ENCODE peak calls at places on chromosomes 3 and 15, in ten cellular contexts. G is naive thymus-derived CD4-positive, alpha-beta T cell; E is lower lobe of right lung; Q is H1; V is HepG2; S is CD4-positive, alpha-beta T cell; W is Panc1; Y is Peyer's patch; X is ascending aorta; O is mesenchymal stem cell. T is an unnamed sample.

GRCh38 chr15:43408789-43409188 is 37.9 kb downstream of the TUBGCP4 start:
- DNase-seq in G (no peak), E (no peak), Q (no peak), V (no peak), S (no peak), W (no peak), Y (no peak), X (no peak), O (no peak), T (no peak)

GRCh38 chr15:75403892-75404291 is 35.5 kb upstream of the MAN2C1 start:
- DNase-seq in G (no peak), E (no peak), Q (no peak), V (no peak), S (no peak), W (no peak), Y (no peak), X (no peak), O (no peak), T (no peak)

GRCh38 chr3:197242784-197243432 is 55.5 kb downstream of the DLG1 start:
- DNase-seq in G (no peak), E (no peak), Q (no peak), V (no peak), S (no peak), W (no peak), Y (no peak), X (no peak), O (no peak), T (no peak)

GRCh38 chr3:13288732-13289718 is 131.1 kb downstream of the NUP210 start:
- DNase-seq in G (no peak), E (peak), Q (no peak), V (no peak), S (no peak), W (no peak), Y (peak), X (no peak), O (peak), T (no peak)

GRCh38 chr3:73653877-73654276 is 29.1 kb upstream of the PDZRN3 start:
- DNase-seq in G (no peak), E (no peak), Q (no peak), V (no peak), S (no peak), W (no peak), Y (no peak), X (no peak), O (peak), T (no peak)

GRCh38 chr3:3101660-3102458 is 8.3 kb downstream of the IL5RA start:
- DNase-seq in G (no peak), E (no peak), Q (no peak), V (no peak), S (no peak), W (no peak), Y (no peak), X (no peak), O (no peak), T (no peak)

GRCh38 chr15:99305761-99306505 is 54.7 kb downstream of the LRRC28 start:
- DNase-seq in G (no peak), E (peak), Q (no peak), V (peak), S (no peak), W (no peak), Y (no peak), X (peak), O (peak), T (peak)

GRCh38 chr3:152458023-152458724 is 189.4 kb downstream of the MBNL1 start:
- DNase-seq in G (no peak), E (no peak), Q (no peak), V (no peak), S (no peak), W (no peak), Y (no peak), X (no peak), O (no peak), T (no peak)

GRCh38 chr3:141875893-141876380 is 506 bp upstream of the ATP1B3 start:
- DNase-seq in G (no peak), E (peak), Q (peak), V (no peak), S (peak), W (peak), Y (peak), X (peak), O (peak), T (peak)

GRCh38 chr3:127694467-127695215 is 21.9 kb downstream of the ABTB1 start:
- DNase-seq in G (no peak), E (peak), Q (no peak), V (peak), S (peak), W (no peak), Y (no peak), X (no peak), O (no peak), T (peak)

GRCh38 chr3:161821591-161821990 is 325.0 kb downstream of the OTOL1 start:
- DNase-seq in G (no peak), E (no peak), Q (no peak), V (no peak), S (no peak), W (no peak), Y (no peak), X (no peak), O (no peak), T (peak)

GRCh38 chr15:45378913-45379262 is 544 bp upstream of the GATM start:
- DNase-seq in G (no peak), E (no peak), Q (no peak), V (no peak), S (no peak), W (no peak), Y (no peak), X (no peak), O (no peak), T (peak)

GRCh38 chr15:97992831-97993230 is 32.3 kb downstream of the ARRDC4 start:
- DNase-seq in G (no peak), E (no peak), Q (no peak), V (no peak), S (no peak), W (no peak), Y (no peak), X (no peak), O (no peak), T (no peak)

GRCh38 chr3:195752538-195753331 is 32.0 kb downstream of the MUC20 start:
- DNase-seq in G (no peak), E (peak), Q (no peak), V (no peak), S (no peak), W (no peak), Y (no peak), X (no peak), O (no peak), T (no peak)

GRCh38 chr15:79653533-79653932 is 221.4 kb downstream of the MINAR1 start:
- DNase-seq in G (no peak), E (no peak), Q (no peak), V (no peak), S (no peak), W (no peak), Y (no peak), X (no peak), O (no peak), T (no peak)

GRCh38 chr3:134322286-134322685 is 52.0 kb downstream of the AMOTL2 start:
- DNase-seq in G (no peak), E (no peak), Q (no peak), V (no peak), S (no peak), W (no peak), Y (no peak), X (no peak), O (no peak), T (no peak)

GRCh38 chr3:111548060-111548459 is 6.1 kb downstream of the CD96 start:
- DNase-seq in G (no peak), E (no peak), Q (no peak), V (no peak), S (no peak), W (no peak), Y (no peak), X (no peak), O (peak), T (no peak)

GRCh38 chr3:133548090-133548489 is 25.4 kb upstream of the CDV3 start:
- DNase-seq in G (no peak), E (no peak), Q (no peak), V (no peak), S (no peak), W (no peak), Y (no peak), X (peak), O (no peak), T (no peak)

GRCh38 chr3:184765730-184766074 is 46.3 kb upstream of the VPS8 start:
- DNase-seq in G (no peak), E (no peak), Q (no peak), V (no peak), S (no peak), W (no peak), Y (no peak), X (no peak), O (no peak), T (no peak)

GRCh38 chr15:83692820-83693581 is 39.1 kb downstream of the ADAMTSL3 start:
- DNase-seq in G (no peak), E (no peak), Q (no peak), V (no peak), S (no peak), W (no peak), Y (no peak), X (no peak), O (peak), T (no peak)

GRCh38 chr15:75542386-75542797 is 36.7 kb downstream of the PTPN9 start:
- DNase-seq in G (no peak), E (no peak), Q (no peak), V (no peak), S (no peak), W (no peak), Y (no peak), X (no peak), O (peak), T (no peak)

GRCh38 chr15:67179411-67179995 is 75.0 kb downstream of the AAGAB start:
- DNase-seq in G (no peak), E (no peak), Q (no peak), V (no peak), S (no peak), W (no peak), Y (no peak), X (no peak), O (no peak), T (no peak)

GRCh38 chr3:138254199-138254598 is 67.1 kb downstream of the ARMC8 start:
- DNase-seq in G (no peak), E (no peak), Q (no peak), V (no peak), S (no peak), W (no peak), Y (no peak), X (no peak), O (no peak), T (no peak)

GRCh38 chr3:194572131-194572789 is 61.0 kb downstream of the TMEM44 start:
- DNase-seq in G (no peak), E (no peak), Q (no peak), V (peak), S (no peak), W (no peak), Y (peak), X (peak), O (peak), T (peak)

GRCh38 chr3:151217208-151217607 is 14.2 kb upstream of the GPR171 start:
- DNase-seq in G (no peak), E (no peak), Q (no peak), V (no peak), S (no peak), W (no peak), Y (no peak), X (no peak), O (no peak), T (no peak)

GRCh38 chr3:134768116-134768515 is 26.9 kb upstream of the EPHB1 start:
- DNase-seq in G (no peak), E (no peak), Q (no peak), V (no peak), S (no peak), W (no peak), Y (no peak), X (no peak), O (no peak), T (no peak)

GRCh38 chr3:16936233-16936632 is 51.5 kb downstream of the PLCL2 start:
- DNase-seq in G (no peak), E (no peak), Q (no peak), V (no peak), S (no peak), W (no peak), Y (no peak), X (no peak), O (no peak), T (no peak)

GRCh38 chr3:127037423-127037841 is 54.5 kb downstream of the PLXNA1 start:
- DNase-seq in G (no peak), E (peak), Q (no peak), V (no peak), S (no peak), W (no peak), Y (peak), X (no peak), O (no peak), T (no peak)

GRCh38 chr3:175432338-175433025 is 573.3 kb downstream of the NAALADL2 start:
- DNase-seq in G (no peak), E (no peak), Q (no peak), V (no peak), S (no peak), W (no peak), Y (no peak), X (no peak), O (peak), T (no peak)

GRCh38 chr3:179671709-179672337 is 19.0 kb downstream of the USP13 start:
- DNase-seq in G (no peak), E (no peak), Q (no peak), V (peak), S (no peak), W (no peak), Y (no peak), X (no peak), O (peak), T (no peak)

GRCh38 chr15:61511089-61511488 is 282.0 kb upstream of the RORA start:
- DNase-seq in G (no peak), E (no peak), Q (no peak), V (no peak), S (no peak), W (no peak), Y (no peak), X (no peak), O (no peak), T (no peak)

GRCh38 chr15:77226652-77227051 is 155.7 kb upstream of the TSPAN3 start:
- DNase-seq in G (no peak), E (no peak), Q (no peak), V (peak), S (no peak), W (no peak), Y (no peak), X (no peak), O (no peak), T (no peak)

GRCh38 chr3:171186817-171187216 is 160.3 kb upstream of the SLC2A2 start:
- DNase-seq in G (no peak), E (no peak), Q (no peak), V (no peak), S (no peak), W (no peak), Y (no peak), X (no peak), O (no peak), T (no peak)

GRCh38 chr3:105865016-105865623 is 3.7 kb downstream of the CBLB start:
- DNase-seq in G (no peak), E (no peak), Q (no peak), V (no peak), S (no peak), W (no peak), Y (no peak), X (no peak), O (no peak), T (no peak)

GRCh38 chr3:33581666-33582065 is 136.4 kb downstream of the CLASP2 start:
- DNase-seq in G (no peak), E (no peak), Q (no peak), V (no peak), S (no peak), W (no peak), Y (no peak), X (no peak), O (no peak), T (no peak)

GRCh38 chr3:169146112-169146665 is 517.3 kb downstream of the MECOM start:
- DNase-seq in G (no peak), E (peak), Q (peak), V (no peak), S (no peak), W (no peak), Y (peak), X (peak), O (peak), T (peak)

GRCh38 chr3:169144271-169144670 is 519.2 kb downstream of the MECOM start:
- DNase-seq in G (no peak), E (no peak), Q (no peak), V (no peak), S (no peak), W (no peak), Y (no peak), X (no peak), O (no peak), T (no peak)

GRCh38 chr3:169145551-169145950 is 518.0 kb downstream of the MECOM start:
- DNase-seq in G (no peak), E (no peak), Q (no peak), V (no peak), S (no peak), W (no peak), Y (no peak), X (no peak), O (peak), T (no peak)

GRCh38 chr3:169144691-169145090 is 518.8 kb downstream of the MECOM start:
- DNase-seq in G (no peak), E (no peak), Q (no peak), V (no peak), S (no peak), W (no peak), Y (no peak), X (no peak), O (no peak), T (no peak)

DNA sequence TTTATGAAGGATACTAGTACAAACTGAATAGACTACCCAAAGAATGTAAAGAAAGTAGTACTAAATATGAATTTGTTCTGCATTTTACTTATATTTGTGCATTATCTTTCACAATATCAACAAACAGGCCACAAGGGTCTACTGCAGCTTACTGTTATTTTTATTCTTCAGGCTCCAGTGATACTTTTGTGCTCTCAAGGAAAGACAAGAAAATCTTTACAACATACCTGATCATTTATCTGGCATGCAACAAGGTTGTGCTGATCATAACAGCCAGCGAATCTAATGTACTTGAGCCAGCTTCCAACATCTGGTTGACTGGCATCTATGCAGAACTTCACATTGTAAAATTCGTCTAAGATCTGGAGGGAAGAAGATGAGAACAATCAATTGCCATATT is 520.0 kb downstream of the MECOM start:
- DNase-seq in G (no peak), E (no peak), Q (no peak), V (no peak), S (no peak), W (no peak), Y (no peak), X (no peak), O (no peak), T (no peak)
- H3K27ac ChIP-seq in G (no peak), E (peak), Q (no peak), V (no peak), S (no peak), W (no peak), Y (no peak), X (no peak), O (no peak), T (no peak)

DNA sequence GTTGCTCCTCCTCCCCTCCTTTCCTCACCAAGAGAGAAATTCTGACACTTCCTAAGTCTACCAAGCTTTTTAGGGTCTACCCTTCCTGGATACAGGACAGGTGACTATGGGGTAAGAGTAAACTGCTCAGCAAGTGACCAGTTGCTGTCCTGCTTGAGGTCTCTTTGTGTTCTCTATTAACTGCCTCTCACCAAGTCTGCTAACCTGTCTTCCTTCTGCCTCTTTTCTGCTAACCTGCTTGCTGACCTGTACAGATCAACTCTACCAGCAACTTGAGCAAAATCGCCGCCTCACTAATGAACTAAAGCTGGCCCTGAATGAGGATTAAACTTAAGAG is 27.0 kb downstream of the TPM1 start:
- DNase-seq in G (no peak), E (no peak), Q (no peak), V (no peak), S (no peak), W (no peak), Y (no peak), X (no peak), O (peak), T (no peak)
- H3K27ac ChIP-seq in G (no peak), E (no peak), Q (no peak), V (no peak), S (no peak), W (no peak), Y (no peak), X (peak), O (peak), T (no peak)

GRCh38 chr15:29589975-29590374 is 232.3 kb downstream of the TJP1 start:
- DNase-seq in G (no peak), E (no peak), Q (no peak), V (no peak), S (no peak), W (no peak), Y (no peak), X (no peak), O (no peak), T (no peak)
- H3K27ac ChIP-seq in G (no peak), E (no peak), Q (no peak), V (no peak), S (no peak), W (no peak), Y (no peak), X (no peak), O (no peak), T (no peak)

GRCh38 chr3:169165196-169166159 is 498.0 kb downstream of the MECOM start:
- DNase-seq in G (no peak), E (no peak), Q (no peak), V (no peak), S (no peak), W (no peak), Y (no peak), X (no peak), O (no peak), T (no peak)

GRCh38 chr3:169161011-169161410 is 502.5 kb downstream of the MECOM start:
- DNase-seq in G (no peak), E (no peak), Q (no peak), V (no peak), S (no peak), W (no peak), Y (no peak), X (no peak), O (no peak), T (no peak)

GRCh38 chr3:169158379-169158778 is 505.1 kb downstream of the MECOM start:
- DNase-seq in G (no peak), E (no peak), Q (no peak), V (no peak), S (no peak), W (no peak), Y (no peak), X (no peak), O (no peak), T (no peak)

DNA sequence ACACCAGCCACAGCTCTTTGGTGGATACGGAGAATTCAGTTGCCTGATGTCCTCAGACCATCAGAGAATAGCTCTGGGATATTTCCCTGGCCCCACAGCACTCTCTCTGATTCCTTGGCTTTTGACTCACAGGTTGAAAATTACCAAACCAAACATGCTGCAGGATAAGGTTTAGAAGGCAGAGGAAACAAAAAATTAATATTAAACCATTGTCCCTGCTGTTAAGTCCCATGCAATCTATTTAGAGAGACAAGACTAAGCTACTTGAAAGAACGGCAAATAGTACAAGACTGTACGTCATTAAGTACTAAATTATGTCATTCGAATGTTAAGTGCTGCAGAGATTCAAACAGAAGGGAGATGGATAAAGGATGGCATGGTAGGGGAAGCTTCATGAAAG is 501.4 kb downstream of the MECOM start:
- DNase-seq in G (no peak), E (no peak), Q (no peak), V (no peak), S (no peak), W (no peak), Y (no peak), X (no peak), O (no peak), T (no peak)
- H3K27ac ChIP-seq in G (no peak), E (no peak), Q (no peak), V (no peak), S (no peak), W (no peak), Y (no peak), X (no peak), O (no peak), T (no peak)

GRCh38 chr3:125062904-125063618 is 7.3 kb upstream of the HEG1 start:
- DNase-seq in G (no peak), E (no peak), Q (no peak), V (peak), S (no peak), W (peak), Y (no peak), X (peak), O (peak), T (peak)
- H3K27ac ChIP-seq in G (no peak), E (peak), Q (no peak), V (peak), S (no peak), W (peak), Y (no peak), X (peak), O (peak), T (no peak)

GRCh38 chr3:71176366-71176765 is 407.2 kb downstream of the FOXP1 start:
- DNase-seq in G (no peak), E (no peak), Q (no peak), V (no peak), S (no peak), W (no peak), Y (no peak), X (no peak), O (no peak), T (no peak)
- H3K27ac ChIP-seq in G (no peak), E (no peak), Q (no peak), V (no peak), S (no peak), W (no peak), Y (no peak), X (peak), O (no peak), T (no peak)

DNA sequence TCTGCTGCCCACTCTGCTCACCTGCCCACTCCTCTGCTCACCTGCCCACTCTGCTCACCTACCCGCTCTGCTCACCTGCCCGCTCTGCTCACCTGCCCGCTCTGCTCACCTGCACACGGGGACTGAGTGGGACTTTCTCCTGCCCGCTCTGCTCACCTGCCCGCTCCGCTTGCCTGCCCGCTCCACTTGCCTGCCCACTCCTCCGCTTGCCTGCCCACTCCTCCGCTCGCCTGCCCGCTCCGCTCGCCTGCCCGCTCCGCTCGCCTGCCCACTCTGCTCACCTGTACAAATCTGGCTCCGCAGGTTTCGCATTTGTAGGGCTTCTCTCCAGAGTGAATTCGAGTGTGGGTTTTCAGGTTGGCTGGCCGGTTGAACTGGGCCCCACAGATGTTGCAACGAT is 20.1 kb downstream of the BCL6 start:
- DNase-seq in G (no peak), E (no peak), Q (no peak), V (no peak), S (no peak), W (no peak), Y (no peak), X (no peak), O (no peak), T (no peak)
- H3K27ac ChIP-seq in G (no peak), E (no peak), Q (no peak), V (no peak), S (no peak), W (no peak), Y (no peak), X (no peak), O (no peak), T (no peak)